ENCODE peak calls at places on chromosome 7, in nine cellular contexts. J is hepatocyte; V is PC-3; W is stomach; G is uterus; Q is naive thymus-derived CD4-positive, alpha-beta T cell; E is CD8-positive, alpha-beta T cell; F is cardiac fibroblast; C is fibroblast of the aortic adventitia. H is an unnamed sample.

GRCh38 chr7:69968969-69969368 is 370.7 kb downstream of the AUTS2 start:
- DNase-seq in C (no peak), E (no peak), F (no peak), V (no peak), Q (no peak), G (no peak), W (no peak), J (no peak), H (no peak)

GRCh38 chr7:53119514-53119933 is 84.1 kb downstream of the POM121L12 start:
- DNase-seq in W (no peak), F (no peak), C (no peak), J (peak), Q (no peak), G (no peak), E (no peak), V (no peak), H (no peak)

GRCh38 chr7:56009695-56010094 is 41.5 kb downstream of the PSPH start:
- DNase-seq in J (no peak), F (peak), C (no peak), W (peak), E (no peak), Q (no peak), G (no peak), V (no peak), H (no peak)

GRCh38 chr7:23353172-23353571 is 54.0 kb downstream of the MALSU1 start:
- DNase-seq in V (no peak), F (no peak), C (no peak), E (no peak), G (no peak), J (no peak), Q (no peak), W (no peak), H (no peak)

GRCh38 chr7:95636140-95636539 is 39.8 kb upstream of the PDK4 start:
- DNase-seq in C (no peak), W (no peak), G (no peak), Q (no peak), F (no peak), V (peak), J (no peak), E (no peak), H (no peak)

GRCh38 chr7:26369519-26370385 is 78.1 kb downstream of the SNX10 start:
- DNase-seq in C (peak), E (peak), F (peak), W (no peak), Q (no peak), J (peak), G (no peak), V (peak), H (no peak)

GRCh38 chr7:87876759-87877234 is 504 bp downstream of the DBF4 start:
- DNase-seq in C (peak), G (peak), E (peak), F (peak), W (peak), J (peak), Q (peak), V (peak), H (no peak)

GRCh38 chr7:121605297-121605640 is 209.2 kb upstream of the FAM3C start:
- DNase-seq in F (peak), E (no peak), J (peak), V (peak), W (no peak), C (peak), G (no peak), Q (no peak), H (no peak)

GRCh38 chr7:71326596-71326995 is 194.7 kb downstream of the GALNT17 start:
- DNase-seq in V (no peak), E (no peak), G (no peak), Q (no peak), W (no peak), F (no peak), C (no peak), J (no peak), H (no peak)
- H3K4me3 ChIP-seq in V (no peak), E (no peak), G (no peak), Q (no peak), W (no peak), F (no peak), C (no peak), J (no peak), H (no peak)

GRCh38 chr7:116731737-116732335 is 59.8 kb downstream of the MET start:
- DNase-seq in W (no peak), Q (no peak), G (no peak), F (no peak), V (no peak), C (no peak), J (no peak), E (no peak), H (no peak)
- H3K4me3 ChIP-seq in W (no peak), Q (no peak), G (no peak), F (no peak), V (no peak), C (no peak), J (no peak), E (no peak), H (no peak)

GRCh38 chr7:137846588-137847417 is at the start of gene DGKI:
- DNase-seq in F (no peak), G (peak), V (no peak), Q (peak), J (peak), C (no peak), W (no peak), E (no peak), H (no peak)
- H3K4me3 ChIP-seq in F (peak), G (peak), V (no peak), Q (no peak), J (peak), C (peak), W (peak), E (no peak), H (peak)

DNA sequence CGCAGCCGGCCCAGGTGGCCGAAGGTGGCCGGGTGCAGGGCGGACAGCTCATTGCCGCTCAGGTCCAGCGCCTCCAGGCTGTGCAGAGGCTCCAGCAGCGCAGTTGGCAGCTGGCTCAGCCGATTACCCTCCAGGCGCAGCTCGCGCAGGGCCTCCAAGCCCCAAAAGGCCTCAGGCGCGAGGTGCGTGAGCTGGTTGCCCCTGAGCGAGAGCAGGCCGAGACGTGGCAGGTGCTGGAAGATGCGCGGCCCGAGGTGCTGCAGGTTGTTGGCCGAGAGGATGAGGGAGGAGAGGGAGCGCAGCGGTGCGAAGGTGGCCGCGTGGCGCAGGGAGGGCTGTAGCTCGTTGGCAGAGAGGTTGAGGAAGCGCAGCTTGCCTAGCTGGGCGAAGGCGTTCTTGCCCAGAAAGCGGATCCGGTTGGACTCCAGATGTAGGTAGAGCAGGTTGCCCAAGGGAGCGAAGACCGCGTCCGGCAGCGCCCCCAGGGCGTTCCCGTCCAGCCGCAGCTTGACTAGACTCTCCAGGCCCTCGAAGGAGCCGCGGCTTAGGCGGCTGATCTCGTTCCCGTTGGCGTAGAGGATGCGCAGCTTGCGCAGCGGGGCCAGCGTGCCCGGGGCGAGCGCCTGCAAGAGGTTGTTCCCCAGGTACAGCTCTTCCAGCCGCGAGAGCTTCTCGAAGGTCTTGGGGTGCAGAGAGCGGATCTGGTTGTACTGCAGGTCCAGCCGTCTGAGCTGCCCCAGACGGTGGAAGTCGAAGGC is 887 bp downstream of the TRIL start:
- DNase-seq in W (no peak), C (no peak), V (no peak), G (peak), F (peak), Q (no peak), E (no peak), J (peak), H (no peak)
- H3K4me3 ChIP-seq in W (peak), C (peak), V (peak), G (peak), F (no peak), Q (no peak), E (peak), J (peak), H (peak)

DNA sequence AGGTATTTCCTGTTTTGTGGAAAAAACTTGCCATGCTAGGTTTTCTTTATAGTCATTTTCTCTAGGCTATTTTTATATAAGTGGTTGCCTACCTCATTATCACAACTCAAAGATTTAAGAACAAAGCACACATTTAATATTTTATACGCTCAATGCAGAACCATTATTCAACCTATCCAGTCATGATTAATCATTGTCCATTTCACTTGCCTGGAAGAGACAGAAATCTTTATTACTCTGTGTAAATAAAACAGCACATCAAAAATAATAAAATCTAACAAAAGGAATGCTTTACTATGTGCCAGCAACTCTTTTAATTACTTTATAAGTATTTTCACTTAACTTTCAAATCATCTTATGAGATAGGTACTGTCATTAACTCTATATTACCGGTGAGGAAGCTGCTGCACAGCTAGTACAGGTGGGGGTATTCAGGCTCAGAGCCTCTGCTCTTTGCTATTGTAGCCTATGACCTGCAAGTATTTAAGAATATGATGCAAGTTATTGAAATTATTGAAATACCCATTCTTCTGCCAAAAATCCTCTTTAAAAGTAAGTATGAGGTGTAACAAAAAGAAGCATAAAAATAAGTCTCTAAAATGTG is 16.4 kb upstream of the TAS2R16 start:
- DNase-seq in J (no peak), F (no peak), G (no peak), Q (no peak), E (no peak), V (peak), C (no peak), W (no peak), H (no peak)
- H3K4me3 ChIP-seq in J (no peak), F (no peak), G (no peak), Q (no peak), E (no peak), V (no peak), C (no peak), W (no peak), H (no peak)

H was measured in skeletal muscle cell.